ENCODE peak calls at places on chromosome 2, in six cellular contexts. G is fibroblast of pulmonary artery, H is neural progenitor cell, Y is left ventricle myocardium inferior, W is DND-41, P is lung. S is an unnamed sample.

GRCh38 chr2:38116762-38117161 is 40.8 kb upstream of the CYP1B1 start:
- DNase-seq in G (peak), H (no peak), Y (no peak), W (no peak), P (no peak), S (no peak)

GRCh38 chr2:26018184-26018716 is 15.6 kb upstream of the RAB10 start:
- DNase-seq in G (peak), H (peak), Y (peak), W (no peak), P (peak), S (no peak)

GRCh38 chr2:59896499-59896898 is 657.0 kb downstream of the BCL11A start:
- DNase-seq in G (no peak), H (no peak), Y (no peak), W (no peak), P (no peak), S (no peak)

GRCh38 chr2:68214381-68214780 is 38.0 kb downstream of the PPP3R1 start:
- DNase-seq in G (no peak), H (no peak), Y (no peak), W (no peak), P (no peak), S (no peak)

GRCh38 chr2:145190031-145190703 is 670.2 kb upstream of the ZEB2 start:
- DNase-seq in G (peak), H (peak), Y (no peak), W (no peak), P (no peak), S (no peak)

GRCh38 chr2:48120112-48120511 is 213.8 kb upstream of the FBXO11 start:
- DNase-seq in G (no peak), H (no peak), Y (no peak), W (no peak), P (no peak), S (no peak)

GRCh38 chr2:20091305-20091991 is 40.0 kb upstream of the LAPTM4A start:
- DNase-seq in G (peak), H (no peak), Y (peak), W (no peak), P (no peak), S (no peak)

GRCh38 chr2:164655750-164656149 is 34.5 kb upstream of the GRB14 start:
- DNase-seq in G (peak), H (no peak), Y (no peak), W (no peak), P (no peak), S (no peak)

GRCh38 chr2:217996345-217996744 is 6.5 kb downstream of the TNS1 start:
- DNase-seq in G (peak), H (no peak), Y (no peak), W (no peak), P (no peak), S (no peak)

GRCh38 chr2:41206004-41206403 is 754.1 kb upstream of the SLC8A1 start:
- DNase-seq in G (no peak), H (no peak), Y (no peak), W (no peak), P (no peak), S (no peak)

GRCh38 chr2:174334278-174334715 is 457 bp upstream of the SP9 start:
- DNase-seq in G (no peak), H (peak), Y (no peak), W (no peak), P (no peak), S (no peak)

GRCh38 chr2:235500761-235501662 is 7.2 kb downstream of the AGAP1 start:
- DNase-seq in G (peak), H (peak), Y (no peak), W (peak), P (no peak), S (peak)

GRCh38 chr2:219042750-219043149 is 1.4 kb upstream of the CFAP65 start:
- DNase-seq in G (no peak), H (no peak), Y (no peak), W (no peak), P (no peak), S (no peak)

GRCh38 chr2:219037783-219038549 is 3.4 kb downstream of the CFAP65 start:
- DNase-seq in G (no peak), H (no peak), Y (no peak), W (no peak), P (no peak), S (no peak)

GRCh38 chr2:219042157-219042556 is 841 bp upstream of the CFAP65 start:
- DNase-seq in G (no peak), H (no peak), Y (no peak), W (no peak), P (no peak), S (no peak)

GRCh38 chr2:219038600-219038999 is 2.7 kb downstream of the CFAP65 start:
- DNase-seq in G (no peak), H (no peak), Y (no peak), W (no peak), P (no peak), S (no peak)

DNA sequence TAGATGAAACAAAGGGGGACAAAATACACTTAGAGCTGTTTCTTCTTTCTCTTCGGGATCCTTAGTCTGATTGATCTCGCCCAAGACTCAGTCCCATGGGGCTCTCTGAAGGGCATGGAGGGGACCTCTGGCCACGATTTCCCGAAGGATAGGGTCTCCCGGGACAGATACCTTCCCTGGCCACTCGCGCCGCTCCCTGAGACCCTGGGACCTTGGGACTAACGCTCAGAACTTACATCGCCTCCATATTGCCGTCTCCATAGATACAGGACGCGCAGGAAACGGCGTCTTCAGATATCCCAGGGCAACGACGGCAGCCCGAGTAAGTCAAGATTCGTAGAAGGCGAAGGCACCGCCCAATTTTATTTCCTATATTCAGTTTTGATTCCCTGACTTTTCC is at the start of gene CFAP65:
- DNase-seq in G (peak), H (peak), Y (no peak), W (no peak), P (no peak), S (peak)
- H3K4me3 ChIP-seq in G (peak), H (peak), Y (peak), W (no peak), P (no peak), S (peak)

GRCh38 chr2:96205238-96205637 is 3.4 kb downstream of the STARD7 start:
- DNase-seq in G (peak), H (no peak), Y (no peak), W (no peak), P (no peak), S (no peak)
- H3K4me3 ChIP-seq in G (peak), H (peak), Y (peak), W (no peak), P (no peak), S (no peak)

GRCh38 chr2:86201951-86202692 is 2.9 kb downstream of the MRPL35 start:
- DNase-seq in G (peak), H (no peak), Y (no peak), W (no peak), P (no peak), S (no peak)
- H3K4me3 ChIP-seq in G (no peak), H (no peak), Y (peak), W (no peak), P (no peak), S (no peak)

GRCh38 chr2:10465915-10466314 is 17.8 kb upstream of the ODC1 start:
- DNase-seq in G (no peak), H (no peak), Y (no peak), W (no peak), P (no peak), S (no peak)
- H3K4me3 ChIP-seq in G (no peak), H (no peak), Y (no peak), W (no peak), P (no peak), S (no peak)

GRCh38 chr2:238286551-238286950 is 1.9 kb downstream of the PER2 start:
- DNase-seq in G (peak), H (no peak), Y (peak), W (no peak), P (peak), S (no peak)

GRCh38 chr2:238286095-238286494 is 2.3 kb downstream of the PER2 start:
- DNase-seq in G (no peak), H (no peak), Y (no peak), W (no peak), P (no peak), S (no peak)

GRCh38 chr2:238285653-238286082 is 2.7 kb downstream of the PER2 start:
- DNase-seq in G (peak), H (peak), Y (peak), W (no peak), P (peak), S (no peak)

GRCh38 chr2:238282861-238283738 is 5.3 kb downstream of the PER2 start:
- DNase-seq in G (no peak), H (no peak), Y (no peak), W (no peak), P (no peak), S (no peak)

DNA sequence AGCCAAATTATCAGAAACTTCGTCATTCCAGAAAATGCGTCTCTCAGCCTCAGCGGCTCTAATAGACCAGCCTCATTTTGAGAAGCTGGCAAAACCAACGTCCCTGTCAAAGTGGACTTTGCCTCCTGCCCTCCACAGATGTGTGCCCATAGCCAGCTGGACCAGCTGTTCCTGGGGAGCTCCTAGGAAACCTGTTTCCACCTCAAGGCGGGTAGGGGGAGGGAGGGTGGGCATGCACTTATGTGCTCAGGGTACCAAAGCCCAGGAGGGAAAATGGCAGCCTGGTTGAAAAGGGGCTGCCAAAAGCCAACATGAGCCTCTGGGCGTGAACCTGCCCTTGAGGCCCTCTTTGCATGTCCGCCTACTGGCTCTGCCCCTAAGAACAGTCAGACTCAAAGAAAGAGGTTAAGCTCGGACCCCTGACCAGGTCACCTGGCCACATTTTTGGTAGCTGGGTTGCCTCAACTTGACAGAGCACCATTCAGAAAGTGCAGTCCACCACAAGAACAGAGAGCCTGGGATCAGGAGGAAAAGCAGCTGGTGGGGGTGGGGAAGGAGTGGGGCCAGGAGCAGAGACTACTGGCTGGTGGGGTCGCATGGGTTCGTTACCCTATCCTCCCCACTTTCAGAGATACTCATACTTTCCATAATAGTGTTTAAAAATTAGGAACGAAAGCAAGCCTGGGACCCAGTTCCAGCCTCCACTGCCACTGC is 3.5 kb downstream of the PER2 start:
- DNase-seq in G (no peak), H (no peak), Y (no peak), W (no peak), P (no peak), S (no peak)
- H3K4me3 ChIP-seq in G (no peak), H (no peak), Y (no peak), W (no peak), P (no peak), S (no peak)

GRCh38 chr2:201413552-201413951 is 37.7 kb downstream of the TRAK2 start:
- DNase-seq in G (no peak), H (no peak), Y (no peak), W (no peak), P (no peak), S (no peak)
- H3K4me3 ChIP-seq in G (no peak), H (no peak), Y (peak), W (no peak), P (no peak), S (no peak)

DNA sequence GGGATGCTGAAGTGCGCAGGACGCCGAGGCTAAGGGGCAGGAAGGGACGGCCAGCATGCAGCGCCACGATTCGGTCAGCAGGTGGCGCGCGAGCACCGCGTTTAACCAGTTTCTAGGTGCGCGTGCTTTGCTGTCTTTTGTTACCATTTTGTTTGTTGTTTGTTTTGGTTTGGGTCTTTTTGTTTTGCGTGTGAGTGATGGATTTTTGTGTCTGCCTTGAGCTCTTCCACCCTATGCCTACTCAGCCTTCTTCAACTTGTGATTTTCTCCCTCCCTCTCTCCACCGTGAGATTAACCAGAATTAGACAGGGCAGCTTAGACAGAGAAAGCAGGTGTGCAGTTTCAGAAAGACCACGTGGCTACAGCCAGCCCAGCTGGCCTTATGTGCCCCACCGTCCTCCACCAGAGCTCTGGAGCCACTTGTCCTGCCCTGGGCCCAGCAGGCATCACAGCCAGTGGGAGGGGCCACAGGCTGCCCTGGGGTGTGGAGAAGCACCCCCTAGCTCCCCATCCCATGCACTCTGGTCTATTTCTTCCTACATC is 180.2 kb downstream of the RNF144A start:
- DNase-seq in G (peak), H (peak), Y (peak), W (peak), P (peak), S (peak)
- H3K4me3 ChIP-seq in G (no peak), H (no peak), Y (peak), W (no peak), P (no peak), S (peak)